ENCODE peak calls at places on chromosomes 13 and 19, in five cellular contexts. One of them, this sample, is unnamed.

GRCh38 chr13:35927554-35927953 is 203.6 kb downstream of the DCLK1 start:
- DNase-seq in ovary: peak
- DNase-seq in SK-N-SH: no peak
- DNase-seq in K562: no peak
- DNase-seq in A549: peak
- DNase-seq in this sample: peak

GRCh38 chr19:52172347-52172746 is 926 bp upstream of the ZNF836 start:
- DNase-seq in ovary: no peak
- DNase-seq in SK-N-SH: no peak
- DNase-seq in K562: no peak
- DNase-seq in A549: no peak
- DNase-seq in this sample: no peak

GRCh38 chr19:48351341-48351752 is 12.4 kb downstream of the TMEM143 start:
- DNase-seq in ovary: peak
- DNase-seq in SK-N-SH: peak
- DNase-seq in K562: peak
- DNase-seq in A549: peak
- DNase-seq in this sample: peak

GRCh38 chr13:52345048-52345447 is 60.9 kb downstream of the THSD1 start:
- DNase-seq in ovary: no peak
- DNase-seq in SK-N-SH: no peak
- DNase-seq in K562: no peak
- DNase-seq in A549: no peak
- DNase-seq in this sample: no peak

GRCh38 chr19:35141627-35142401 is 1.2 kb upstream of the FXYD7 start:
- DNase-seq in ovary: peak
- DNase-seq in SK-N-SH: no peak
- DNase-seq in K562: no peak
- DNase-seq in A549: no peak
- DNase-seq in this sample: no peak

GRCh38 chr19:52190679-52191293 is 934 bp downstream of the PPP2R1A start:
- DNase-seq in ovary: no peak
- DNase-seq in SK-N-SH: peak
- DNase-seq in K562: no peak
- DNase-seq in A549: no peak
- DNase-seq in this sample: no peak

GRCh38 chr13:106570354-106570822 is 2.5 kb upstream of the ARGLU1 start:
- DNase-seq in ovary: peak
- DNase-seq in SK-N-SH: peak
- DNase-seq in K562: peak
- DNase-seq in A549: peak
- DNase-seq in this sample: peak

GRCh38 chr19:53818756-53819155 is 5.4 kb downstream of the NLRP12 start:
- DNase-seq in ovary: no peak
- DNase-seq in SK-N-SH: no peak
- DNase-seq in K562: no peak
- DNase-seq in A549: no peak
- DNase-seq in this sample: no peak

GRCh38 chr13:93765056-93765455 is 538.4 kb downstream of the GPC6 start:
- DNase-seq in ovary: no peak
- DNase-seq in SK-N-SH: no peak
- DNase-seq in K562: no peak
- DNase-seq in A549: no peak
- DNase-seq in this sample: no peak

GRCh38 chr19:46624958-46625661 is at the start of gene PTGIR:
- DNase-seq in ovary: peak
- DNase-seq in SK-N-SH: peak
- DNase-seq in K562: peak
- DNase-seq in A549: no peak
- DNase-seq in this sample: peak

GRCh38 chr19:2487780-2488330 is 11.9 kb downstream of the GADD45B start:
- DNase-seq in ovary: no peak
- DNase-seq in SK-N-SH: no peak
- DNase-seq in K562: no peak
- DNase-seq in A549: no peak
- DNase-seq in this sample: no peak

GRCh38 chr13:112885782-112886268 is 83.2 kb upstream of the MCF2L start:
- DNase-seq in ovary: peak
- DNase-seq in SK-N-SH: peak
- DNase-seq in K562: peak
- DNase-seq in A549: peak
- DNase-seq in this sample: peak

GRCh38 chr19:13195678-13196077 is 45.5 kb downstream of the IER2 start:
- DNase-seq in ovary: no peak
- DNase-seq in SK-N-SH: no peak
- DNase-seq in K562: peak
- DNase-seq in A549: no peak
- DNase-seq in this sample: no peak

GRCh38 chr19:55579766-55580621 is 654 bp downstream of the ZNF579 start:
- DNase-seq in ovary: peak
- DNase-seq in SK-N-SH: peak
- DNase-seq in K562: peak
- DNase-seq in A549: no peak
- DNase-seq in this sample: no peak

DNA sequence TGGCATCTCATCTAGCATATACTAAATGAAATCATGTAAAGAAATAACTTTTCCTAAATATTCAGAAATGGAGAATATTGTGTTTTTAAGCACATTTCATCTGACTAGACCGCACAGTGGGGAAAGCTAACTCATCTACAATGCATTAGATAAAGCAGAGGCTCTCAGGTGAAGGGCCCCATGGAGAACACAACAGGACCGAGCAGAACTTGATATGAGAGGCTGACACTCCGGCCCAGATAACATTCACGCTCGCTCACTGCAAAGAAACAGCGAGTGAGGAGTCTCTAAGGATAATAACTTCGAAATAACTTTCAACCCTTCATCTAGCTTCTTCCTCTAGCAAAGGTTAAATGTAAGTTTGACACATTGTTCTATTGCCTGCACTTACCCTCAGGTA is 130.6 kb downstream of the PCDH9 start:
- DNase-seq in ovary: no peak
- DNase-seq in SK-N-SH: no peak
- DNase-seq in K562: no peak
- DNase-seq in A549: no peak
- DNase-seq in this sample: no peak
- TF ChIP-seq EP300 in ovary: no peak
- TF ChIP-seq EP300 in SK-N-SH: no peak
- TF ChIP-seq EP300 in K562: no peak
- TF ChIP-seq EP300 in A549: no peak
- TF ChIP-seq EP300 in this sample: no peak

GRCh38 chr19:6732803-6733337 is 4.5 kb downstream of the GPR108 start:
- DNase-seq in ovary: no peak
- DNase-seq in SK-N-SH: peak
- DNase-seq in K562: no peak
- DNase-seq in A549: no peak
- DNase-seq in this sample: no peak

GRCh38 chr19:6734096-6734696 is 3.2 kb downstream of the GPR108 start:
- DNase-seq in ovary: no peak
- DNase-seq in SK-N-SH: peak
- DNase-seq in K562: no peak
- DNase-seq in A549: no peak
- DNase-seq in this sample: no peak

GRCh38 chr19:6735181-6735891 is 2.0 kb downstream of the GPR108 start:
- DNase-seq in ovary: no peak
- DNase-seq in SK-N-SH: peak
- DNase-seq in K562: no peak
- DNase-seq in A549: no peak
- DNase-seq in this sample: no peak

GRCh38 chr19:6731822-6732221 is 5.6 kb downstream of the GPR108 start:
- DNase-seq in ovary: no peak
- DNase-seq in SK-N-SH: peak
- DNase-seq in K562: no peak
- DNase-seq in A549: no peak
- DNase-seq in this sample: no peak

GRCh38 chr19:6733338-6734095 is 3.9 kb downstream of the GPR108 start:
- DNase-seq in ovary: no peak
- DNase-seq in SK-N-SH: peak
- DNase-seq in K562: peak
- DNase-seq in A549: no peak
- DNase-seq in this sample: no peak
- TF ChIP-seq CTCF in ovary: no peak
- TF ChIP-seq CTCF in SK-N-SH: peak
- TF ChIP-seq CTCF in K562: peak
- TF ChIP-seq CTCF in A549: no peak
- TF ChIP-seq CTCF in this sample: no peak

DNA sequence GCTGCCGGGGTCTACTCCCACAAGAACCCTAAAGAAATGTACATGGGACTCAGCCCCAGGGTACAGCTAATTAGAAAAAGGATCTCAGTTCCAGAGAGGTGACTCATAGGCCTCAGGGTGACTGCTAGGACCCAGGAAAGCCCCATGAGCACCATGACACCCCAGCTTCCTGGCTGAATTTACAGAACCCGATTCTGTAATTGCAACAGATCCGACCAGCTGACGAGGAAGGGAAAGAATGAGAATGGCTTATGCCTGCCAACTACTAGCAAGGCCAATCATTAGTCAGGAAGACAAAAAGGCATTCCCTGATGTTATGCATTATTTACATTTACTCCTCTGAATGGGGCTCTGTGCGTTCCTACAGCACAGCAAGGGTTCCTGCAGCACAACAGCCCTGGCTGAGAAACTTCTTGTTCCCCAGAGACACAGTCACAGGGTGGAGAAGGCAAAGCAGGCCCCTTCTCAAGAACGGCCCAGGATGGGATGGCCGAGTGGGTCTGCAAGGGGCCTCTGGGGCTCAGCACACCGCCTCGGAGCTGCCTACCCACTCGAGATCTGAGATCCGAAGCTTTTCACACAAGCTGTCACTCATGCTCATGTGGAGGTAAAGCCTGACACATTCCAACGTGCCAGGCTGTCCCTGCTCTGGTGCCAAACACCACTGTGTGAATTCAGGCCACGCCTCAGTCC is 27.2 kb downstream of the PBX4 start:
- DNase-seq in ovary: no peak
- DNase-seq in SK-N-SH: no peak
- DNase-seq in K562: no peak
- DNase-seq in A549: peak
- DNase-seq in this sample: no peak
- H3K27ac ChIP-seq in ovary: no peak
- H3K27ac ChIP-seq in SK-N-SH: peak
- H3K27ac ChIP-seq in K562: no peak
- H3K27ac ChIP-seq in A549: peak
- H3K27ac ChIP-seq in this sample: no peak

GRCh38 chr19:32876919-32877285 is 7.3 kb upstream of the SLC7A9 start:
- DNase-seq in ovary: no peak
- DNase-seq in SK-N-SH: no peak
- DNase-seq in K562: no peak
- DNase-seq in A549: no peak
- DNase-seq in this sample: no peak
- TF ChIP-seq EP300 in ovary: no peak
- TF ChIP-seq EP300 in SK-N-SH: no peak
- TF ChIP-seq EP300 in K562: no peak
- TF ChIP-seq EP300 in A549: no peak
- TF ChIP-seq EP300 in this sample: no peak

GRCh38 chr19:44587863-44588752 is 25.3 kb upstream of the IGSF23 start:
- DNase-seq in ovary: no peak
- DNase-seq in SK-N-SH: no peak
- DNase-seq in K562: no peak
- DNase-seq in A549: peak
- DNase-seq in this sample: no peak
- TF ChIP-seq CTCF in ovary: no peak
- TF ChIP-seq CTCF in SK-N-SH: peak
- TF ChIP-seq CTCF in K562: peak
- TF ChIP-seq CTCF in A549: peak
- TF ChIP-seq CTCF in this sample: no peak

GRCh38 chr13:24271231-24271610 is 38.2 kb upstream of the C1QTNF9 start:
- DNase-seq in ovary: no peak
- DNase-seq in SK-N-SH: no peak
- DNase-seq in K562: no peak
- DNase-seq in A549: no peak
- DNase-seq in this sample: no peak
- H3K27ac ChIP-seq in ovary: peak
- H3K27ac ChIP-seq in SK-N-SH: peak
- H3K27ac ChIP-seq in K562: no peak
- H3K27ac ChIP-seq in A549: no peak
- H3K27ac ChIP-seq in this sample: peak

DNA sequence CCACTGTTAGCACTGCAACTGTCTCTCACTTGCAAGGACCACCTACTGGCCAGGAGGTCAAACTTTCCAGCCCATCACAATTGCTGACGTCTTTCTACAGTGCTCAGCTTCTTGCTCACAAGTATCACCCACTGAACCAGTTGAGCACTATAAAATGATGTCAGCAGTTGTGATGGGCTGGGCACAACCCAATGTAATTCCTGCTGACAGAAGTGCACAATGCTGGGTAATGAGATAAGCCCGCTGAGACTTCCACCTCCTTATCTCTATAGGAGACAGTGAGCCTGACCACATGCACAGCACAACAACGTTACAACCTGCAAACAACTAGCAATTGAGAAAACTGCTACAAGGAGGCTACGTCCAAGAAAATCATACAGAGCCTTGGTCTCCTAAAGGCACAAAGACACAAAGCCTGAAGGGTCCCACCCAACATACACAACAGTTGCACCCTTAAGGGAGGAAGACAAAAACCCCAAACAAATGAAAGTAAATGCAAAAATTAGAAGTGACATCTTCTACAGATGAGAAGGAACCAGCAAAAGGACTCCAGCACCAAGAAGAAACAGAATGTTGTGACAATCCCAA is 273.2 kb downstream of the LIG4 start:
- DNase-seq in ovary: no peak
- DNase-seq in SK-N-SH: no peak
- DNase-seq in K562: peak
- DNase-seq in A549: no peak
- DNase-seq in this sample: no peak
- TF ChIP-seq EP300 in ovary: no peak
- TF ChIP-seq EP300 in SK-N-SH: no peak
- TF ChIP-seq EP300 in K562: no peak
- TF ChIP-seq EP300 in A549: no peak
- TF ChIP-seq EP300 in this sample: no peak

This sample was measured in tibial nerve.